ENCODE peak calls at places on chromosomes 13 and 19, in five cellular contexts. N is AG09309; Z is EH; H is amniotic stem cell; M is stimulated activated CD4-positive, alpha-beta T cell treated with anti-CD3 and anti-CD28 coated beads, Interleukin-2, amount 100 ng/mL, for 48 hours. P is an unnamed sample.
A peak's percentile ranks its signal among the peaks of the same experiment; 100 is the strongest.

GRCh38 chr19:6073858-6074708 is 36.2 kb downstream of the RFX2 start:
- DNase-seq in N (no peak), M (no peak), H (no peak), Z (no peak), P (no peak)

GRCh38 chr19:55626350-55626749 is 2.0 kb upstream of the ZNF784 start:
- DNase-seq in H (no peak), M (no peak), N (no peak), Z (no peak), P (no peak)

GRCh38 chr19:39813264-39813998 is 20.5 kb downstream of the DYRK1B start:
- DNase-seq in Z (no peak), H (no peak), N (no peak), M (no peak), P (no peak)

GRCh38 chr13:21435710-21436151 is 23.4 kb downstream of the ZDHHC20 start:
- DNase-seq in H (peak; percentile 55), M (peak; percentile 10), N (peak; percentile 70), Z (peak; percentile 87), P (no peak)

GRCh38 chr13:87087741-87088140 is 583.4 kb upstream of the SLITRK5 start:
- DNase-seq in M (no peak), N (no peak), H (no peak), Z (no peak), P (no peak)

GRCh38 chr13:79451500-79451962 is 29.4 kb upstream of the NDFIP2 start:
- DNase-seq in H (peak; percentile 90), N (peak; percentile 76), M (peak; percentile 90), Z (peak; percentile 95), P (no peak)

GRCh38 chr13:66347718-66348117 is 882.4 kb downstream of the PCDH9 start:
- DNase-seq in H (no peak), N (no peak), Z (no peak), M (no peak), P (no peak)

GRCh38 chr13:33487575-33488243 is 202.2 kb upstream of the STARD13 start:
- DNase-seq in M (no peak), H (no peak), N (no peak), Z (peak; percentile 69), P (no peak)

GRCh38 chr13:67223742-67224141 is 6.4 kb downstream of the PCDH9 start:
- DNase-seq in H (no peak), M (no peak), N (no peak), Z (peak; percentile 4), P (no peak)

GRCh38 chr19:57620673-57621348 is 6.8 kb downstream of the ZNF134 start:
- DNase-seq in Z (peak; percentile 9), N (no peak), H (no peak), M (no peak), P (no peak)

GRCh38 chr13:35600137-35600536 is 123.6 kb upstream of the MAB21L1 start:
- DNase-seq in H (no peak), Z (peak; percentile 85), M (no peak), N (no peak), P (no peak)

GRCh38 chr19:33221641-33222040 is 4.0 kb downstream of the SLC7A10 start:
- DNase-seq in H (no peak), Z (no peak), N (no peak), M (no peak), P (no peak)

GRCh38 chr13:39531646-39532045 is 71.3 kb downstream of the LHFPL6 start:
- DNase-seq in N (no peak), M (no peak), H (no peak), Z (peak; percentile 24), P (no peak)

GRCh38 chr19:41305923-41306322 is 4.0 kb upstream of the CCDC97 start:
- DNase-seq in H (no peak), Z (no peak), N (no peak), M (no peak), P (no peak)

GRCh38 chr19:50258918-50259372 is 55.5 kb downstream of the MYH14 start:
- DNase-seq in N (no peak), H (no peak), M (peak; percentile 30), Z (no peak), P (no peak)